ENCODE peak calls at places on chromosome 17, in seven cellular contexts. One of them, this sample, is unnamed.

GRCh38 chr17:38508570-38508950 is 80.3 kb downstream of the ARHGAP23 start:
- DNase-seq in HCEC 1CT: no peak
- DNase-seq in stimulated activated CD4-positive, alpha-beta T cell treated with anti-CD3 and anti-CD28 coated beads, TNF-alpha, amount 100 ng/mL, for 48 hours: no peak
- DNase-seq in activated CD4-positive, alpha-beta T cell treated with anti-CD3 and anti-CD28 coated beads, Interleukin-2, amount 50 U/mL, for 1 hour: no peak
- DNase-seq in LHCN-M2: no peak
- DNase-seq in AG04450: no peak
- DNase-seq in DND-41: no peak
- DNase-seq in this sample: no peak

GRCh38 chr17:61463068-61463980 is 11.1 kb downstream of the TBX4 start:
- DNase-seq in HCEC 1CT: no peak
- DNase-seq in stimulated activated CD4-positive, alpha-beta T cell treated with anti-CD3 and anti-CD28 coated beads, TNF-alpha, amount 100 ng/mL, for 48 hours: no peak
- DNase-seq in DND-41: no peak
- DNase-seq in AG04450: no peak
- DNase-seq in activated CD4-positive, alpha-beta T cell treated with anti-CD3 and anti-CD28 coated beads, Interleukin-2, amount 50 U/mL, for 1 hour: no peak
- DNase-seq in LHCN-M2: peak
- DNase-seq in this sample: no peak

GRCh38 chr17:47273245-47273644 is 19.6 kb downstream of the ITGB3 start:
- DNase-seq in LHCN-M2: no peak
- DNase-seq in HCEC 1CT: no peak
- DNase-seq in activated CD4-positive, alpha-beta T cell treated with anti-CD3 and anti-CD28 coated beads, Interleukin-2, amount 50 U/mL, for 1 hour: no peak
- DNase-seq in AG04450: no peak
- DNase-seq in DND-41: no peak
- DNase-seq in stimulated activated CD4-positive, alpha-beta T cell treated with anti-CD3 and anti-CD28 coated beads, TNF-alpha, amount 100 ng/mL, for 48 hours: no peak
- DNase-seq in this sample: no peak

GRCh38 chr17:13429201-13429600 is 172.5 kb downstream of the HS3ST3A1 start:
- DNase-seq in HCEC 1CT: peak
- DNase-seq in AG04450: peak
- DNase-seq in DND-41: no peak
- DNase-seq in LHCN-M2: peak
- DNase-seq in activated CD4-positive, alpha-beta T cell treated with anti-CD3 and anti-CD28 coated beads, Interleukin-2, amount 50 U/mL, for 1 hour: no peak
- DNase-seq in stimulated activated CD4-positive, alpha-beta T cell treated with anti-CD3 and anti-CD28 coated beads, TNF-alpha, amount 100 ng/mL, for 48 hours: no peak
- DNase-seq in this sample: no peak

GRCh38 chr17:74527756-74528155 is 3.5 kb downstream of the CD300LB start:
- DNase-seq in stimulated activated CD4-positive, alpha-beta T cell treated with anti-CD3 and anti-CD28 coated beads, TNF-alpha, amount 100 ng/mL, for 48 hours: no peak
- DNase-seq in DND-41: no peak
- DNase-seq in HCEC 1CT: no peak
- DNase-seq in LHCN-M2: no peak
- DNase-seq in AG04450: no peak
- DNase-seq in activated CD4-positive, alpha-beta T cell treated with anti-CD3 and anti-CD28 coated beads, Interleukin-2, amount 50 U/mL, for 1 hour: no peak
- DNase-seq in this sample: no peak

GRCh38 chr17:65037157-65037556 is 19.4 kb downstream of the GNA13 start:
- DNase-seq in AG04450: no peak
- DNase-seq in stimulated activated CD4-positive, alpha-beta T cell treated with anti-CD3 and anti-CD28 coated beads, TNF-alpha, amount 100 ng/mL, for 48 hours: no peak
- DNase-seq in DND-41: no peak
- DNase-seq in LHCN-M2: no peak
- DNase-seq in activated CD4-positive, alpha-beta T cell treated with anti-CD3 and anti-CD28 coated beads, Interleukin-2, amount 50 U/mL, for 1 hour: no peak
- DNase-seq in HCEC 1CT: no peak
- DNase-seq in this sample: no peak

GRCh38 chr17:47789611-47790520 is 31.7 kb downstream of the OSBPL7 start:
- DNase-seq in activated CD4-positive, alpha-beta T cell treated with anti-CD3 and anti-CD28 coated beads, Interleukin-2, amount 50 U/mL, for 1 hour: peak
- DNase-seq in LHCN-M2: peak
- DNase-seq in AG04450: no peak
- DNase-seq in HCEC 1CT: peak
- DNase-seq in DND-41: no peak
- DNase-seq in stimulated activated CD4-positive, alpha-beta T cell treated with anti-CD3 and anti-CD28 coated beads, TNF-alpha, amount 100 ng/mL, for 48 hours: peak
- DNase-seq in this sample: peak

GRCh38 chr17:28763804-28764266 is 20.0 kb downstream of the TRAF4 start:
- DNase-seq in stimulated activated CD4-positive, alpha-beta T cell treated with anti-CD3 and anti-CD28 coated beads, TNF-alpha, amount 100 ng/mL, for 48 hours: peak
- DNase-seq in activated CD4-positive, alpha-beta T cell treated with anti-CD3 and anti-CD28 coated beads, Interleukin-2, amount 50 U/mL, for 1 hour: peak
- DNase-seq in AG04450: peak
- DNase-seq in DND-41: peak
- DNase-seq in HCEC 1CT: peak
- DNase-seq in LHCN-M2: peak
- DNase-seq in this sample: no peak

GRCh38 chr17:77100009-77100408 is 40.8 kb upstream of the SEC14L1 start:
- DNase-seq in LHCN-M2: no peak
- DNase-seq in DND-41: no peak
- DNase-seq in stimulated activated CD4-positive, alpha-beta T cell treated with anti-CD3 and anti-CD28 coated beads, TNF-alpha, amount 100 ng/mL, for 48 hours: no peak
- DNase-seq in HCEC 1CT: no peak
- DNase-seq in AG04450: no peak
- DNase-seq in activated CD4-positive, alpha-beta T cell treated with anti-CD3 and anti-CD28 coated beads, Interleukin-2, amount 50 U/mL, for 1 hour: no peak
- DNase-seq in this sample: peak

GRCh38 chr17:8870406-8871040 is 3.0 kb upstream of the PIK3R6 start:
- DNase-seq in LHCN-M2: no peak
- DNase-seq in activated CD4-positive, alpha-beta T cell treated with anti-CD3 and anti-CD28 coated beads, Interleukin-2, amount 50 U/mL, for 1 hour: no peak
- DNase-seq in HCEC 1CT: no peak
- DNase-seq in stimulated activated CD4-positive, alpha-beta T cell treated with anti-CD3 and anti-CD28 coated beads, TNF-alpha, amount 100 ng/mL, for 48 hours: no peak
- DNase-seq in DND-41: no peak
- DNase-seq in AG04450: no peak
- DNase-seq in this sample: no peak